ENCODE peak calls at places on chromosomes 7 and 10, in ten cellular contexts. One of them, this sample, is unnamed.

GRCh38 chr7:106098889-106099288 is 13.2 kb downstream of the SYPL1 start:
- DNase-seq in lower leg skin: no peak
- DNase-seq in osteocyte: no peak
- DNase-seq in activated naive CD4-positive, alpha-beta T cell treated with anti-CD3 and anti-CD28 coated beads, Interleukin-2, amount 50 U/mL, for 72 hours: no peak
- DNase-seq in GM10248: no peak
- DNase-seq in cardiac fibroblast: no peak
- DNase-seq in activated CD8-positive, alpha-beta memory T cell treated with anti-CD3 and anti-CD28 coated beads, Interleukin-2, amount 10 ng/mL, durations not matched to agents 7 days and 5 days: no peak
- DNase-seq in T-helper 17 cell: no peak
- DNase-seq in GM04504: no peak
- DNase-seq in NCI-H1694: no peak
- DNase-seq in this sample: no peak

GRCh38 chr7:148110097-148110868 is 480.3 kb upstream of the C7orf33 start:
- DNase-seq in lower leg skin: no peak
- DNase-seq in osteocyte: no peak
- DNase-seq in activated naive CD4-positive, alpha-beta T cell treated with anti-CD3 and anti-CD28 coated beads, Interleukin-2, amount 50 U/mL, for 72 hours: no peak
- DNase-seq in GM10248: no peak
- DNase-seq in cardiac fibroblast: no peak
- DNase-seq in activated CD8-positive, alpha-beta memory T cell treated with anti-CD3 and anti-CD28 coated beads, Interleukin-2, amount 10 ng/mL, durations not matched to agents 7 days and 5 days: no peak
- DNase-seq in T-helper 17 cell: no peak
- DNase-seq in GM04504: no peak
- DNase-seq in NCI-H1694: no peak
- DNase-seq in this sample: no peak

GRCh38 chr7:35504365-35504764 is 190.6 kb downstream of the HERPUD2 start:
- DNase-seq in lower leg skin: no peak
- DNase-seq in osteocyte: no peak
- DNase-seq in activated naive CD4-positive, alpha-beta T cell treated with anti-CD3 and anti-CD28 coated beads, Interleukin-2, amount 50 U/mL, for 72 hours: no peak
- DNase-seq in GM10248: no peak
- DNase-seq in cardiac fibroblast: no peak
- DNase-seq in activated CD8-positive, alpha-beta memory T cell treated with anti-CD3 and anti-CD28 coated beads, Interleukin-2, amount 10 ng/mL, durations not matched to agents 7 days and 5 days: no peak
- DNase-seq in T-helper 17 cell: no peak
- DNase-seq in GM04504: no peak
- DNase-seq in NCI-H1694: no peak
- DNase-seq in this sample: no peak

GRCh38 chr10:6068422-6068821 is 6.3 kb upstream of the IL2RA start:
- DNase-seq in lower leg skin: peak
- DNase-seq in osteocyte: no peak
- DNase-seq in activated naive CD4-positive, alpha-beta T cell treated with anti-CD3 and anti-CD28 coated beads, Interleukin-2, amount 50 U/mL, for 72 hours: peak
- DNase-seq in GM10248: peak
- DNase-seq in cardiac fibroblast: no peak
- DNase-seq in activated CD8-positive, alpha-beta memory T cell treated with anti-CD3 and anti-CD28 coated beads, Interleukin-2, amount 10 ng/mL, durations not matched to agents 7 days and 5 days: no peak
- DNase-seq in T-helper 17 cell: no peak
- DNase-seq in GM04504: no peak
- DNase-seq in NCI-H1694: no peak
- DNase-seq in this sample: no peak

GRCh38 chr10:125639846-125640245 is 43.1 kb downstream of the TEX36 start:
- DNase-seq in lower leg skin: no peak
- DNase-seq in osteocyte: no peak
- DNase-seq in activated naive CD4-positive, alpha-beta T cell treated with anti-CD3 and anti-CD28 coated beads, Interleukin-2, amount 50 U/mL, for 72 hours: no peak
- DNase-seq in GM10248: no peak
- DNase-seq in cardiac fibroblast: no peak
- DNase-seq in activated CD8-positive, alpha-beta memory T cell treated with anti-CD3 and anti-CD28 coated beads, Interleukin-2, amount 10 ng/mL, durations not matched to agents 7 days and 5 days: no peak
- DNase-seq in T-helper 17 cell: no peak
- DNase-seq in GM04504: peak
- DNase-seq in NCI-H1694: no peak
- DNase-seq in this sample: no peak

GRCh38 chr7:45180084-45180986 is 22.7 kb downstream of the RAMP3 start:
- DNase-seq in lower leg skin: peak
- DNase-seq in osteocyte: peak
- DNase-seq in activated naive CD4-positive, alpha-beta T cell treated with anti-CD3 and anti-CD28 coated beads, Interleukin-2, amount 50 U/mL, for 72 hours: no peak
- DNase-seq in GM10248: no peak
- DNase-seq in cardiac fibroblast: no peak
- DNase-seq in activated CD8-positive, alpha-beta memory T cell treated with anti-CD3 and anti-CD28 coated beads, Interleukin-2, amount 10 ng/mL, durations not matched to agents 7 days and 5 days: no peak
- DNase-seq in T-helper 17 cell: no peak
- DNase-seq in GM04504: no peak
- DNase-seq in NCI-H1694: no peak
- DNase-seq in this sample: no peak

GRCh38 chr7:12373580-12374263 is 29.9 kb downstream of the VWDE start:
- DNase-seq in lower leg skin: no peak
- DNase-seq in osteocyte: no peak
- DNase-seq in activated naive CD4-positive, alpha-beta T cell treated with anti-CD3 and anti-CD28 coated beads, Interleukin-2, amount 50 U/mL, for 72 hours: no peak
- DNase-seq in GM10248: no peak
- DNase-seq in cardiac fibroblast: no peak
- DNase-seq in activated CD8-positive, alpha-beta memory T cell treated with anti-CD3 and anti-CD28 coated beads, Interleukin-2, amount 10 ng/mL, durations not matched to agents 7 days and 5 days: no peak
- DNase-seq in T-helper 17 cell: no peak
- DNase-seq in GM04504: no peak
- DNase-seq in NCI-H1694: no peak
- DNase-seq in this sample: no peak

GRCh38 chr7:1706721-1707613 is 36.9 kb downstream of the ELFN1 start:
- DNase-seq in lower leg skin: peak
- DNase-seq in osteocyte: peak
- DNase-seq in activated naive CD4-positive, alpha-beta T cell treated with anti-CD3 and anti-CD28 coated beads, Interleukin-2, amount 50 U/mL, for 72 hours: no peak
- DNase-seq in GM10248: no peak
- DNase-seq in cardiac fibroblast: no peak
- DNase-seq in activated CD8-positive, alpha-beta memory T cell treated with anti-CD3 and anti-CD28 coated beads, Interleukin-2, amount 10 ng/mL, durations not matched to agents 7 days and 5 days: peak
- DNase-seq in T-helper 17 cell: no peak
- DNase-seq in GM04504: no peak
- DNase-seq in NCI-H1694: no peak
- DNase-seq in this sample: no peak

GRCh38 chr7:129859188-129859587 is 93.6 kb downstream of the UBE2H start:
- DNase-seq in lower leg skin: no peak
- DNase-seq in osteocyte: no peak
- DNase-seq in activated naive CD4-positive, alpha-beta T cell treated with anti-CD3 and anti-CD28 coated beads, Interleukin-2, amount 50 U/mL, for 72 hours: no peak
- DNase-seq in GM10248: no peak
- DNase-seq in cardiac fibroblast: peak
- DNase-seq in activated CD8-positive, alpha-beta memory T cell treated with anti-CD3 and anti-CD28 coated beads, Interleukin-2, amount 10 ng/mL, durations not matched to agents 7 days and 5 days: no peak
- DNase-seq in T-helper 17 cell: no peak
- DNase-seq in GM04504: no peak
- DNase-seq in NCI-H1694: no peak
- DNase-seq in this sample: no peak

GRCh38 chr10:77513783-77514331 is 123.8 kb downstream of the KCNMA1 start:
- DNase-seq in lower leg skin: no peak
- DNase-seq in osteocyte: no peak
- DNase-seq in activated naive CD4-positive, alpha-beta T cell treated with anti-CD3 and anti-CD28 coated beads, Interleukin-2, amount 50 U/mL, for 72 hours: no peak
- DNase-seq in GM10248: no peak
- DNase-seq in cardiac fibroblast: peak
- DNase-seq in activated CD8-positive, alpha-beta memory T cell treated with anti-CD3 and anti-CD28 coated beads, Interleukin-2, amount 10 ng/mL, durations not matched to agents 7 days and 5 days: no peak
- DNase-seq in T-helper 17 cell: no peak
- DNase-seq in GM04504: peak
- DNase-seq in NCI-H1694: peak
- DNase-seq in this sample: peak

GRCh38 chr10:112071596-112072133 is 111.9 kb downstream of the GPAM start:
- DNase-seq in lower leg skin: no peak
- DNase-seq in osteocyte: no peak
- DNase-seq in activated naive CD4-positive, alpha-beta T cell treated with anti-CD3 and anti-CD28 coated beads, Interleukin-2, amount 50 U/mL, for 72 hours: no peak
- DNase-seq in GM10248: no peak
- DNase-seq in cardiac fibroblast: no peak
- DNase-seq in activated CD8-positive, alpha-beta memory T cell treated with anti-CD3 and anti-CD28 coated beads, Interleukin-2, amount 10 ng/mL, durations not matched to agents 7 days and 5 days: no peak
- DNase-seq in T-helper 17 cell: no peak
- DNase-seq in GM04504: no peak
- DNase-seq in NCI-H1694: no peak
- DNase-seq in this sample: no peak

GRCh38 chr7:13903997-13904396 is 85.5 kb downstream of the ETV1 start:
- DNase-seq in lower leg skin: no peak
- DNase-seq in osteocyte: no peak
- DNase-seq in activated naive CD4-positive, alpha-beta T cell treated with anti-CD3 and anti-CD28 coated beads, Interleukin-2, amount 50 U/mL, for 72 hours: no peak
- DNase-seq in GM10248: no peak
- DNase-seq in cardiac fibroblast: peak
- DNase-seq in activated CD8-positive, alpha-beta memory T cell treated with anti-CD3 and anti-CD28 coated beads, Interleukin-2, amount 10 ng/mL, durations not matched to agents 7 days and 5 days: no peak
- DNase-seq in T-helper 17 cell: no peak
- DNase-seq in GM04504: peak
- DNase-seq in NCI-H1694: no peak
- DNase-seq in this sample: no peak

This sample was measured in DMS 273 treated with DMSO at 0.1 percent for 48 hours.